ENCODE peak calls at places on chromosomes 12 and 14, in ten cellular contexts. A is BJ; M is WTC11; D is stimulated activated CD4-positive, alpha-beta T cell treated with anti-CD3 and anti-CD28 coated beads, Interleukin-1b, Interleukin-23, amount 100 ng/mL, for 24 hours; X is lower lobe of right lung; H is memory B cell; C is WERI-Rb-1; Z is occipital lobe; W is A673; Q is GM04504. F is an unnamed sample.

GRCh38 chr14:21084988-21085853 is 13.2 kb downstream of the ZNF219 start:
- DNase-seq in D (no peak), W (no peak), M (no peak), H (no peak), Q (no peak), A (no peak), X (peak; percentile 80), Z (no peak), C (no peak), F (no peak)

GRCh38 chr14:65074449-65075155 is 27.7 kb downstream of the MAX start:
- DNase-seq in C (no peak), W (no peak), H (peak; percentile 23), A (no peak), M (no peak), Q (no peak), Z (no peak), X (no peak), D (no peak), F (no peak)

GRCh38 chr14:92676448-92677086 is 71.9 kb downstream of the LGMN start:
- DNase-seq in M (no peak), D (no peak), H (no peak), A (no peak), X (no peak), Z (no peak), C (no peak), W (no peak), Q (no peak), F (no peak)

GRCh38 chr14:99529899-99530298 is 48.7 kb downstream of the CCNK start:
- DNase-seq in A (no peak), W (no peak), X (no peak), D (no peak), C (no peak), M (no peak), H (no peak), Z (no peak), Q (no peak), F (no peak)

GRCh38 chr12:110234197-110235154 is 46.6 kb upstream of the ATP2A2 start:
- DNase-seq in X (no peak), A (no peak), C (no peak), M (no peak), Q (no peak), H (no peak), Z (no peak), W (no peak), D (no peak), F (no peak)

GRCh38 chr14:76742961-76743360 is 18.3 kb upstream of the VASH1 start:
- DNase-seq in Z (no peak), M (no peak), H (no peak), X (no peak), Q (no peak), A (no peak), W (no peak), C (no peak), D (no peak), F (no peak)

GRCh38 chr14:38098074-38098846 is 109.4 kb upstream of the SSTR1 start:
- DNase-seq in A (peak; percentile 83), D (no peak), W (no peak), Z (no peak), H (no peak), X (no peak), M (no peak), C (no peak), Q (peak; percentile 74), F (no peak)

GRCh38 chr14:99832326-99832725 is 39.1 kb downstream of the EML1 start:
- DNase-seq in C (no peak), W (no peak), Z (no peak), M (no peak), Q (no peak), D (no peak), A (no peak), X (no peak), H (no peak), F (no peak)

GRCh38 chr12:48351022-48351708 is 446 bp upstream of the ZNF641 start:
- DNase-seq in M (peak; percentile 67), X (peak; percentile 84), H (no peak), A (peak; percentile 13), C (no peak), D (no peak), W (peak; percentile 44), Z (no peak), Q (peak; percentile 31), F (no peak)

GRCh38 chr12:28026701-28027100 is 54.2 kb upstream of the PTHLH start:
- DNase-seq in M (no peak), Q (no peak), A (no peak), Z (no peak), D (no peak), C (no peak), H (no peak), W (no peak), X (no peak), F (no peak)

GRCh38 chr12:68620528-68620927 is 9.8 kb downstream of the RAP1B start:
- DNase-seq in X (no peak), A (no peak), Q (no peak), C (no peak), D (no peak), M (no peak), H (no peak), W (no peak), Z (no peak), F (no peak)

GRCh38 chr12:93857279-93857894 is 180.2 kb downstream of the CRADD start:
- DNase-seq in Z (no peak), X (no peak), A (peak; percentile 21), M (no peak), D (no peak), Q (no peak), C (no peak), W (peak; percentile 9), H (no peak), F (no peak)

GRCh38 chr12:131946757-131947156 is 3.0 kb upstream of the EP400 start:
- DNase-seq in Q (no peak), A (no peak), H (no peak), M (no peak), C (no peak), X (no peak), W (no peak), D (no peak), Z (no peak), F (no peak)

GRCh38 chr12:20624718-20625117 is 70.4 kb upstream of the SLCO1C1 start:
- DNase-seq in X (no peak), Q (no peak), M (peak; percentile 31), C (peak; percentile 25), H (no peak), D (no peak), A (no peak), Z (no peak), W (peak; percentile 29), F (no peak)

GRCh38 chr12:89469361-89469760 is 55.2 kb downstream of the GALNT4 start:
- DNase-seq in Q (no peak), W (no peak), M (no peak), Z (no peak), D (no peak), C (no peak), X (no peak), H (no peak), A (no peak), F (no peak)

GRCh38 chr12:80400591-80400991 is 43.4 kb upstream of the PTPRQ start:
- DNase-seq in Q (no peak), M (peak; percentile 15), X (no peak), W (no peak), Z (peak; percentile 27), C (no peak), A (no peak), H (no peak), D (no peak), F (no peak)

GRCh38 chr14:103361868-103362267 is 23.3 kb upstream of the MARK3 start:
- DNase-seq in X (no peak), D (no peak), A (peak; percentile 87), C (no peak), Q (peak; percentile 88), M (no peak), Z (no peak), H (no peak), W (no peak), F (no peak)

GRCh38 chr14:93970967-93971634 is 5.3 kb downstream of the ASB2 start:
- DNase-seq in Q (no peak), C (peak; percentile 68), Z (no peak), A (no peak), W (no peak), M (no peak), X (peak; percentile 60), H (peak; percentile 33), D (no peak), F (no peak)

GRCh38 chr14:71629765-71630502 is 302.3 kb upstream of the RGS6 start:
- DNase-seq in M (no peak), H (no peak), X (no peak), W (no peak), Z (no peak), Q (no peak), C (no peak), A (no peak), D (no peak), F (no peak)

GRCh38 chr12:117412465-117413190 is 51.2 kb upstream of the NOS1 start:
- DNase-seq in H (no peak), C (no peak), X (no peak), D (no peak), W (no peak), Q (no peak), Z (no peak), A (no peak), M (no peak), F (no peak)

GRCh38 chr12:21666722-21667121 is 9.1 kb upstream of the LDHB start:
- DNase-seq in W (no peak), A (no peak), Q (no peak), C (no peak), Z (no peak), M (no peak), H (no peak), X (no peak), D (no peak), F (peak; percentile 21)

GRCh38 chr14:81286574-81287370 is 66.0 kb upstream of the GTF2A1 start:
- DNase-seq in A (no peak), M (no peak), C (no peak), X (no peak), H (no peak), W (no peak), D (no peak), Q (no peak), Z (no peak), F (no peak)

GRCh38 chr12:84694111-84694510 is 218.5 kb downstream of the SLC6A15 start:
- DNase-seq in C (no peak), W (peak; percentile 16), M (no peak), H (no peak), Z (no peak), X (no peak), Q (no peak), D (no peak), A (no peak), F (peak; percentile 14)

GRCh38 chr12:89597210-89597609 is 71.4 kb upstream of the POC1B start:
- DNase-seq in M (no peak), C (no peak), H (no peak), A (no peak), Z (no peak), D (no peak), W (no peak), Q (no peak), X (no peak), F (no peak)

GRCh38 chr12:95857799-95858198 is 953 bp upstream of the SNRPF start:
- DNase-seq in H (no peak), W (no peak), A (no peak), Z (no peak), Q (no peak), X (no peak), D (no peak), C (no peak), M (no peak), F (no peak)

GRCh38 chr12:50916292-50916691 is 36.1 kb upstream of the HIGD1C start:
- DNase-seq in X (no peak), M (no peak), W (no peak), Q (no peak), H (no peak), A (no peak), D (no peak), C (no peak), Z (no peak), F (no peak)

GRCh38 chr14:61565181-61565580 is 130.1 kb upstream of the HIF1A start:
- DNase-seq in H (no peak), M (no peak), C (no peak), D (no peak), Q (no peak), Z (no peak), A (no peak), X (no peak), W (no peak), F (no peak)

GRCh38 chr12:109727039-109727723 is 13.6 kb downstream of the FAM222A start:
- DNase-seq in C (no peak), X (peak; percentile 41), H (no peak), W (no peak), Q (no peak), D (no peak), M (no peak), Z (peak; percentile 83), A (no peak), F (no peak)